ENCODE peak calls at places on chromosomes 2 and 18, in six cellular contexts. T is A673, E is OCI-LY7, N is fibroblast of lung, B is PC-9, M is Peyer's patch. G is an unnamed sample. For H3K36me3, the result is how much of the 10 kb centered on the place peaks cover.

GRCh38 chr2:161250864-161251436 is 57.3 kb upstream of the PSMD14 start:
- DNase-seq in B (no peak), E (peak), M (no peak), N (peak), T (peak), G (peak)

GRCh38 chr2:45643095-45643494 is 8.4 kb upstream of the PRKCE start:
- DNase-seq in B (no peak), M (no peak), N (peak), T (no peak), E (no peak), G (no peak)

GRCh38 chr2:239514753-239515152 is 113.9 kb upstream of the HDAC4 start:
- DNase-seq in N (no peak), T (no peak), B (no peak), E (no peak), M (no peak), G (no peak)

GRCh38 chr2:217316743-217317142 is 456.9 kb upstream of the TNP1 start:
- DNase-seq in M (no peak), N (peak), T (peak), E (peak), B (no peak), G (peak)

GRCh38 chr2:189674374-189675112 is at the start of gene ANKAR:
- DNase-seq in E (peak), T (peak), M (peak), N (peak), B (peak), G (peak)

GRCh38 chr18:76421291-76422078 is 73.6 kb downstream of the ZNF516 start:
- DNase-seq in T (no peak), E (no peak), B (no peak), M (no peak), N (peak), G (no peak)

GRCh38 chr18:43161528-43161927 is 46.0 kb upstream of the RIT2 start:
- DNase-seq in B (no peak), N (peak), M (no peak), E (no peak), T (no peak), G (peak)

GRCh38 chr2:12764075-12764722 is 47.5 kb downstream of the TRIB2 start:
- DNase-seq in E (no peak), T (no peak), N (peak), B (no peak), M (no peak), G (peak)

GRCh38 chr2:233714164-233714563 is 1.5 kb downstream of the UGT1A5 start:
- DNase-seq in N (peak), T (no peak), E (no peak), B (no peak), M (no peak), G (no peak)

GRCh38 chr18:54109131-54109683 is 115.3 kb downstream of the MBD2 start:
- DNase-seq in E (no peak), N (peak), T (no peak), M (no peak), B (no peak), G (peak)

GRCh38 chr2:223934870-223935269 is 10.3 kb downstream of the WDFY1 start:
- DNase-seq in E (no peak), N (no peak), T (no peak), B (no peak), M (no peak), G (no peak)

GRCh38 chr2:150188177-150188576 is 299.3 kb downstream of the RND3 start:
- DNase-seq in N (peak), T (no peak), B (no peak), M (no peak), E (no peak), G (no peak)

GRCh38 chr2:217075225-217075802 is 215.4 kb upstream of the TNP1 start:
- DNase-seq in T (no peak), M (no peak), B (no peak), E (no peak), N (peak), G (no peak)

GRCh38 chr2:239012228-239012627 is 164.3 kb downstream of the TWIST2 start:
- DNase-seq in T (no peak), B (no peak), E (no peak), N (no peak), M (no peak), G (no peak)

GRCh38 chr2:191759200-191759507 is 81.2 kb downstream of the NABP1 start:
- DNase-seq in N (no peak), M (no peak), T (no peak), E (no peak), B (no peak), G (no peak)

GRCh38 chr2:191759650-191760049 is 81.7 kb downstream of the NABP1 start:
- DNase-seq in N (no peak), T (no peak), E (no peak), M (no peak), B (no peak), G (no peak)

GRCh38 chr2:191756753-191757152 is 78.8 kb downstream of the NABP1 start:
- DNase-seq in E (no peak), B (no peak), N (peak), T (no peak), M (no peak), G (no peak)

GRCh38 chr2:191757256-191757655 is 79.3 kb downstream of the NABP1 start:
- DNase-seq in T (no peak), M (no peak), N (no peak), B (no peak), E (no peak), G (no peak)

DNA sequence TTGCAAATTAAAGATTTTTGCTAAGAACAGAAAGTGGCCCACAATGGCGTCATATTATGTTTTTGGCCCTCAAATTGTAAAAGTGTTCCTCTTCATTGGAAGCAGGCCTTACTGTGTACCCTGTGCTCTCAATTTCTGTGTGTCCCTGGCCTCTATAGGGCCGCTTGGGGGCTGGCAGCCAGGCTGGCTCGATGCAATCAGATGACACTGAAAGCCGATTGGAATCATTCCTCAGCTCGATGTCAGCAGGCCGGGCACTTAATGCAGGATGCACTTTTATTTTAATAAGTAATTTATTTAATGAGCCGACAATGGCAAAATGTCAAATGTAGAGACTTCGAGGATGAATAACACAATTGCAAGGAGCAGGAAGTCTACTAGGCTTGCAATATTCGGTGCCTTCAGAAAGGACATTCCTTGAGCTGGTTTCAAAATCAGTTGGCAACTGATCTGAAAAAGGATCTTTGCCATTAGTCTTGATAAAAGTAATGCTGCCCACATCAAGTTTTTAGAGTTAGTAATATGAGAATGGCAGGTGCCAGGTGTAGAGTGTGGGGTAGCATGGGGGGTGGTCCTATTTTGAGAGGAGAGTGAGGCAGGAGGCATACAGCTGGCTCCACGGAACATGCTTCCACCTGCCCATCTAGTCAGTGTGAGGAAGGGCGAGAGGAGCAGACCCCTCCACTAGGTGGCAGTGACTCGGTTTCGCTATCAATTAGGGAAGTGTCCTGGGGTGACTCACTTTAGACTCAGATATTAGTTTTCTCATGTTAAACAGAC is 80.7 kb downstream of the NABP1 start:
- DNase-seq in N (peak), T (peak), E (peak), B (peak), M (peak), G (peak)
- H3K4me3 ChIP-seq in N (no peak), T (no peak), E (no peak), B (no peak), M (no peak), G (no peak)

GRCh38 chr18:13405305-13406038 is 186.9 kb downstream of the LDLRAD4 start:
- DNase-seq in B (no peak), M (no peak), T (no peak), E (no peak), N (no peak), G (no peak)
- TF ChIP-seq CTCF in B (no peak), M (no peak), T (no peak), E (no peak), N (no peak), G (no peak)

DNA sequence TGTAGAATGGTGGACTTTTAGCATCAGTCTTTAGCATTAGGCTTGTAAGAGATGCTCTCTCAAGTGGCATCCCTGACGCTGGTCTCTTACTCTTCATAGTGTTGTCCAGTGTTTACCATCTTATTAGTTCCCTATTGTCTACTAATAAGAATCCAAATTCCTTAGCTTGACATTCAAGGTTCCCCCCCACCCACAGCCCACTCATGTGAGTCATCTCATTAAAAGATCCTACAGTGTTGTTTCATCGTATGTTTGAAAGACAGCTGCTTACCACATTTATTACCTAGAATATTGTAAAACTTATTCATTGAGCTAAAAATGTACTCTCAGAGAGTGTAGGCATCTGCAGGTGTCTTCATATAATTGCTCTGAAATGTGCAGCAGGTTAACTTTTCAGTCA is 28.5 kb downstream of the EIF5B start:
- DNase-seq in E (no peak), M (no peak), N (peak), B (no peak), T (no peak), G (no peak)
- H3K36me3 ChIP-seq in E (half or more), M (under half), N (under half), B (under half), T (half or more), G (under half)

GRCh38 chr18:30522288-30522929 is 520.1 kb downstream of the DSC3 start:
- DNase-seq in N (no peak), B (no peak), M (no peak), T (no peak), E (no peak), G (no peak)
- H3K4me3 ChIP-seq in N (no peak), B (no peak), M (no peak), T (no peak), E (no peak), G (no peak)

GRCh38 chr18:26458526-26459232 is 89.7 kb downstream of the KCTD1 start:
- DNase-seq in T (no peak), E (no peak), B (no peak), N (peak), M (no peak), G (peak)

GRCh38 chr18:26459340-26459739 is 89.0 kb downstream of the KCTD1 start:
- DNase-seq in N (no peak), T (no peak), B (no peak), E (no peak), M (no peak), G (no peak)

GRCh38 chr18:26456070-26456491 is 92.3 kb downstream of the KCTD1 start:
- DNase-seq in E (peak), T (no peak), N (no peak), M (no peak), B (no peak), G (no peak)

GRCh38 chr18:26457195-26457594 is 91.2 kb downstream of the KCTD1 start:
- DNase-seq in T (no peak), M (no peak), E (no peak), N (no peak), B (no peak), G (no peak)

DNA sequence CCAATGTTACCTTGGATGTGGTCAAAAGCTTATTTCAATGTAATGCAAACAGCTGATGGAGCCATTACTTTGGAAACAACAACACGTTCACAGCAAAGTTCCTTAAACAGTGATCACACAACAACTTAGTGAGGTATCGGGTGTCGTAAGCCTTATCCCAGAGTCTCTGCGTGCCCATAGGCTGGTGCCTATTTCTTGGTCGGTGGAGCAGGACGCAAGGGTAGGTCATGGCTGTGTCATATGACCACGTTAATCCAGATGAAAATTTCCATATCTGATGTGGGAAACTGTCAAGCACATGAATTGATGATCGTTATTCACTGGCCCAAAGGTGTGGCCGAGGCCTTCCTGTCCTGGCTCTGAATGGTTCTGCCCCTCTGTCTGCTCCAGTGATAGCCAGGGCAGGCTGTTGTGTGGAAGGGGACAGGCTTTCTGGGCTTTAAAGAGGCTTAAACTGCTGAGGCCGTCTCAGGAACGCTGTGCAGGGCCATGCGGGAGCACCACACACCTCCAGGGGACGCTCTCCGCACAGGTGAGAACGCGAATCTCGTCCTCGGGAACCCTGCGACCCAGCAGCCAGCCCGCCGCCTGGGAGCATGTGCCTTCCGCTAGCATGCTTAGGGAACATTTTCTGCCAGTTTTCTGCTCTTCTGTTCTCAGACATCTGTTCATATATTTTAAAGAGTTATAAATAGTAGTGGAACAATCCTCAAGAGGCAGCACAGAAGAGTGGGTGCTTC is 90.6 kb downstream of the KCTD1 start:
- DNase-seq in N (no peak), M (no peak), T (no peak), B (no peak), E (no peak), G (no peak)
- TF ChIP-seq CTCF in N (no peak), M (no peak), T (no peak), B (no peak), E (peak), G (peak)